ENCODE peak calls at places on chromosomes 5 and 9, in ten cellular contexts. W is Peyer's patch, H is psoas muscle, N is testis, R is upper lobe of right lung, Z is colonic mucosa, L is A549, E is pancreas, M is tibial nerve, B is breast epithelium. J is an unnamed sample.
A peak's percentile ranks its signal among the peaks of the same experiment; 100 is the strongest.

GRCh38 chr5:172886974-172887491 is 53.0 kb downstream of the ERGIC1 start:
- DNase-seq in E (peak; percentile 66), Z (no peak), W (no peak), L (no peak), M (no peak), H (peak; percentile 84), R (peak; percentile 94), N (peak; percentile 62), B (no peak), J (peak; percentile 86)

GRCh38 chr5:38556599-38557308 is at the start of gene LIFR:
- DNase-seq in E (peak; percentile 85), Z (peak; percentile 43), N (peak; percentile 92), L (peak; percentile 85), R (peak; percentile 91), M (peak; percentile 70), W (no peak), B (peak; percentile 81), H (peak; percentile 91), J (peak; percentile 79)

GRCh38 chr9:6968271-6968670 is 210.5 kb downstream of the KDM4C start:
- DNase-seq in H (no peak), W (no peak), B (no peak), L (no peak), E (no peak), Z (no peak), R (no peak), N (no peak), M (no peak), J (no peak)

GRCh38 chr9:7169717-7170348 is 412.1 kb downstream of the KDM4C start:
- DNase-seq in L (no peak), W (no peak), H (no peak), M (no peak), E (no peak), B (no peak), N (no peak), R (no peak), Z (no peak), J (no peak)

GRCh38 chr5:177509361-177509951 is at the start of gene DOK3:
- DNase-seq in L (no peak), R (peak; percentile 85), E (peak; percentile 42), W (peak; percentile 74), B (no peak), N (no peak), H (no peak), M (no peak), Z (peak; percentile 44), J (no peak)

GRCh38 chr9:91825422-91825821 is 124.6 kb downstream of the ROR2 start:
- DNase-seq in W (no peak), R (no peak), E (no peak), M (no peak), L (no peak), N (no peak), H (no peak), B (no peak), Z (no peak), J (peak; percentile 64)

GRCh38 chr9:84669293-84670105 is at the start of gene NTRK2:
- DNase-seq in B (no peak), M (peak; percentile 35), N (peak; percentile 45), W (no peak), Z (peak; percentile 18), R (no peak), L (peak; percentile 17), E (peak; percentile 30), H (peak; percentile 56), J (peak; percentile 52)

GRCh38 chr9:137974746-137975526 is 97.4 kb downstream of the CACNA1B start:
- DNase-seq in N (peak; percentile 4), R (peak; percentile 53), B (no peak), H (peak; percentile 29), W (no peak), M (no peak), E (no peak), Z (no peak), L (no peak), J (no peak)

GRCh38 chr9:70079364-70080103 is 35.9 kb downstream of the MAMDC2 start:
- DNase-seq in H (no peak), Z (no peak), L (no peak), W (no peak), N (peak; percentile 25), E (peak; percentile 79), B (no peak), M (no peak), R (no peak), J (peak; percentile 48)

GRCh38 chr9:7545766-7546165 is 253.8 kb downstream of the DMAC1 start:
- DNase-seq in Z (no peak), E (no peak), M (no peak), L (no peak), B (no peak), R (no peak), W (no peak), N (no peak), H (no peak), J (no peak)

GRCh38 chr5:127899214-127899610 is 184.4 kb upstream of the SLC12A2 start:
- DNase-seq in M (no peak), W (no peak), L (no peak), N (no peak), Z (no peak), E (no peak), H (no peak), R (no peak), B (no peak), J (peak; percentile 35)

GRCh38 chr9:97386733-97387503 is 25.0 kb upstream of the TDRD7 start:
- DNase-seq in L (peak; percentile 47), Z (peak; percentile 88), E (peak; percentile 77), B (peak; percentile 78), R (peak; percentile 81), M (peak; percentile 37), W (peak; percentile 50), H (peak; percentile 77), N (peak; percentile 81), J (peak; percentile 66)

GRCh38 chr9:4514252-4515128 is 24.2 kb downstream of the SLC1A1 start:
- DNase-seq in E (no peak), R (no peak), H (no peak), B (no peak), Z (no peak), N (no peak), M (no peak), L (no peak), W (no peak), J (no peak)

GRCh38 chr9:132210472-132211145 is 48.8 kb downstream of the NTNG2 start:
- DNase-seq in M (no peak), L (no peak), Z (no peak), N (no peak), H (no peak), W (no peak), R (no peak), B (no peak), E (no peak), J (peak; percentile 71)

GRCh38 chr9:131645078-131645776 is 94.6 kb downstream of the RAPGEF1 start:
- DNase-seq in R (no peak), B (no peak), L (no peak), W (no peak), N (no peak), E (no peak), H (no peak), Z (no peak), M (no peak), J (no peak)

GRCh38 chr5:77683171-77683732 is 44.7 kb upstream of the OTP start:
- DNase-seq in Z (no peak), W (no peak), E (no peak), H (no peak), M (no peak), L (no peak), R (no peak), B (no peak), N (no peak), J (no peak)

GRCh38 chr5:77679791-77680190 is 41.3 kb upstream of the OTP start:
- DNase-seq in L (peak; percentile 11), N (no peak), W (no peak), R (no peak), E (no peak), B (no peak), H (no peak), M (no peak), Z (no peak), J (peak; percentile 59)
- H3K4me1 ChIP-seq in L (no peaks in the 10 kb centered on the region), N (no peaks in the 10 kb centered on the region), W (no peaks in the 10 kb centered on the region), R (no peaks in the 10 kb centered on the region), E (no peaks in the 10 kb centered on the region), B (no peaks in the 10 kb centered on the region), H (no peaks in the 10 kb centered on the region), M (no peaks in the 10 kb centered on the region), Z (no peaks in the 10 kb centered on the region), J (no peaks in the 10 kb centered on the region)

DNA sequence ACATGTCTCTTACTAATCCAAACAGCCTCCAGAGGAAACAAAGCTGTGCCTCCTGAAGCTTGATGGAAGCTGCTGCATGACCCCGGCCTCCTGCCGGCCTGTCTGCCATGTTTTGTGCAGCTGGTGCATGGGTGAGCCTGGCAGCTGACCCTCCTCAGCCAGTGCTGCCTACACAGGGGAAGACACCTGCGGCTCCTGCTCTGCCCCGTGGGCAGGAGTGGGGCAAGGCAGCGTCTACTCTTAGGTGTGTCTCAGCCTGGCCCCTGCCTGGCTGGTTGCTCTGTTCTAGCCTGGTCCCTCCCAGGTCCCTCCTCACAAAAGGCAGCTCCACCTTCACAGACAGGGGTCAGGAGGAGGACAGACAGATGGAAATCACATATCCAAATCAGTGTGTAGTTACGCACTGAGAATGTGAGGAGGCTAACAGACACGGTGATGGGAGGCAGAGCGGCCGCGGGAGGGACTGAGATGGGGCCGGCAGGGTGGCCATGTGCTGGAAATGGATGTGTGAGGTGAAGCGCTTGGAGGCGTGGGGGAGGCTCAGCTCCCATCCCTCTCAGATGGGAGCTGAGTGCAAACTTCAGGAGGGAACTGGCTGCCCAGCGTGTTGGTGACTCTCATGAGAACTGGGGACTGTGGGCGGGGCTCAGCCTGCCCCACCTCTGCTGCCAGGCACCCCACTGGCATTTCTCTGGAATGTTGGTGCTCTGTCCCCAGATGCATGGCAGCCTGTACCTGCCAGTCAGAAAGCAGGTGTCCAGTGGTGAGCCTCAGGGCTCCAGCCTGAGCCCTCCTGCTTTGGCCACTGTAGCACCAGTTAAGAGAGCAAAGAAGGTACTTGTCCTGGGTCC is 43.4 kb downstream of the PPARGC1B start:
- DNase-seq in R (no peak), Z (no peak), E (no peak), B (no peak), N (no peak), W (no peak), L (no peak), M (no peak), H (no peak), J (no peak)
- H3K4me1 ChIP-seq in R (no peaks in the 10 kb centered on the region), Z (peaks cover 41% of the 10 kb centered on the region), E (no peaks in the 10 kb centered on the region), B (no peaks in the 10 kb centered on the region), N (no peaks in the 10 kb centered on the region), W (peaks cover 10% of the 10 kb centered on the region), L (no peaks in the 10 kb centered on the region), M (no peaks in the 10 kb centered on the region), H (peaks cover 55% of the 10 kb centered on the region), J (peaks cover 20% of the 10 kb centered on the region)

DNA sequence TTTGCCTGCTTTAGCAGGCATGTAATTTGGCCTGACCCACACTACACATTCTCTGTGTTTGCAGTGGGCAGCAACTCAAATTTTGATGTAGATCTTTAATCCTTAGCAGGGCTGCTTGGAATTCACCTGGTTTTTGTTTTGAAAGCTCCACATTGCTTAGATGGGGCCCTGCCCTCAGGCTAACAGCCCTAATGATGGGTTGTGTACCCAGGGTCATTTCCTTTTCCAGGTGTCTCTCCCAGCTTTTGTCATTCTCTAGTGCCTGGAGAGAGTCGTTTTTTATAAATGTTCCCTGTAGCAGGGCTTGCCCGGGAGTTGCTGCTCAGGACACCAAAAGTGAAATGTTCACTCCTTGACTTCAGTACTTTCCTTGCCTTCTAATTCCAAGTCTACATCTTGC is 126.3 kb downstream of the TRIO start:
- DNase-seq in W (no peak), Z (no peak), H (no peak), N (no peak), M (no peak), E (no peak), R (no peak), L (no peak), B (no peak), J (no peak)
- H3K4me1 ChIP-seq in W (peaks cover 9% of the 10 kb centered on the region), Z (peaks cover 15% of the 10 kb centered on the region), H (peaks cover 64% of the 10 kb centered on the region), N (peaks cover 14% of the 10 kb centered on the region), M (peaks cover 34% of the 10 kb centered on the region), E (peaks cover 18% of the 10 kb centered on the region), R (peaks cover 36% of the 10 kb centered on the region), L (peaks cover 86% of the 10 kb centered on the region), B (no peaks in the 10 kb centered on the region), J (peaks cover 60% of the 10 kb centered on the region)

GRCh38 chr5:68220914-68221313 is 5.4 kb downstream of the PIK3R1 start:
- DNase-seq in Z (no peak), L (no peak), E (no peak), W (no peak), B (no peak), H (no peak), R (no peak), M (no peak), N (no peak), J (no peak)
- H3K4me1 ChIP-seq in Z (peaks cover 5% of the 10 kb centered on the region), L (peaks cover 27% of the 10 kb centered on the region), E (peaks cover 31% of the 10 kb centered on the region), W (peaks cover 9% of the 10 kb centered on the region), B (no peaks in the 10 kb centered on the region), H (peaks cover 51% of the 10 kb centered on the region), R (peaks cover 45% of the 10 kb centered on the region), M (peaks cover 42% of the 10 kb centered on the region), N (peaks cover 18% of the 10 kb centered on the region), J (peaks cover 45% of the 10 kb centered on the region)

J was measured in mammary epithelial cell.